ENCODE peak calls at places on chromosomes 7 and 10, in four cellular contexts. L, B, S and T are unnamed samples. For H3K9me3, the result is how much of the 10 kb centered on the place peaks cover.

GRCh38 chr7:43942997-43943701 is 16.9 kb downstream of the UBE2D4 start:
- DNase-seq in B (peak), L (no peak), S (no peak), T (no peak)

GRCh38 chr10:83075395-83076072 is 1063.8 kb upstream of the GHITM start:
- DNase-seq in B (no peak), S (no peak), L (no peak), T (no peak)

GRCh38 chr10:80622153-80622552 is 84.5 kb downstream of the SH2D4B start:
- DNase-seq in L (no peak), B (no peak), S (no peak), T (no peak)

GRCh38 chr10:50423448-50423847 is 172.1 kb upstream of the ASAH2 start:
- DNase-seq in L (no peak), B (no peak), S (no peak), T (no peak)

GRCh38 chr7:115782716-115783460 is 247.7 kb downstream of the TFEC start:
- DNase-seq in S (no peak), B (no peak), L (no peak), T (no peak)

GRCh38 chr7:151062399-151063211 is 3.2 kb downstream of the SLC4A2 start:
- DNase-seq in S (peak), B (peak), L (no peak), T (no peak)

GRCh38 chr10:63464402-63465292 is 1.1 kb downstream of the JMJD1C start:
- DNase-seq in L (no peak), S (no peak), B (no peak), T (no peak)

GRCh38 chr7:24378871-24379608 is 95.0 kb downstream of the NPY start:
- DNase-seq in L (no peak), S (peak), B (no peak), T (no peak)

GRCh38 chr7:123673137-123673732 is 17.6 kb downstream of the LMOD2 start:
- DNase-seq in S (no peak), L (no peak), B (no peak), T (no peak)

GRCh38 chr10:19549503-19549902 is 266.7 kb upstream of the PLXDC2 start:
- DNase-seq in B (no peak), L (no peak), S (no peak), T (no peak)

GRCh38 chr7:13179775-13180448 is 492.5 kb downstream of the ARL4A start:
- DNase-seq in L (no peak), S (no peak), B (no peak), T (no peak)

DNA sequence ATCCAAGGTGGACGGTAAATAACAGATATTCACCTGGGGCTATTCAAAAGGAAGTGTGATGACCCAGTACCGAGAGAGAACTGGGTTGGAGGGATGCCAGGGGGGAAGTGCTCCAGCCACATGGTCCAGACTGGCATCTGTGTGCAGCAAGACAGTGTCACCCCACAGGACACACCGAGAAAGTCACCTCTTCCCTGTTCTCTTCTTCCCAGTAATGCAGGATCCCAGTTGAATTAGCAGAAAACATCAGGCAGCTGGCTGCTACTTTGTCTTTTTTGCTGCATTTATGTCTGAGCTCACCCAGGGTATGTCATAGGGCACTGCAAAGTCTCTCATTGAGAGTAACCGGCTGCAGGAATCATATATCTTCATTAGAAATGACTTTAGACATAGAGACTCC is 609.2 kb upstream of the DPP6 start:
- DNase-seq in B (no peak), L (no peak), S (no peak), T (no peak)
- H3K9me3 ChIP-seq in B (under half), L (under half), S (under half), T (under half)

GRCh38 chr7:94687810-94688209 is 31.9 kb upstream of the SGCE start:
- DNase-seq in S (no peak), B (no peak), L (no peak), T (no peak)
- H3K9me3 ChIP-seq in S (under half), B (under half), L (under half), T (under half)

DNA sequence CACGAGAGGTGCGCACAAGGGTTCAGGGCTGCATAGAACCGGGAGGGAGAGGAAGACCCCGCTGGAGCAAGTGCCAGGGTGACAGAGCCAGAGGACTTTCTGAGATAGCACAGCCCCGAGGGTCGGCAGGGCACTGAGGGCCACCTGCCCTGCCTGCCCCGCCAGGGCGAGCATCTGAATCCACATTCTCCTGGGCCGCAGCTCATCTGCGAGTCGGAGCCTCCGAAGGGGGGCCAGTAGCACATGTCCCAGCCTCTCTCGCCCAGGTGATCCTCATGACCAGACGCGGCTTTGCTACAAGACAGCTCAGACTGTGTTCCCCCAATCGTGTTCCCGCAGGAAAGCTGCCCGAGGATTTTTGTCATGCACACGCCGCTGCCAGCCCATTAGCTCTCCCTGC is 71.2 kb downstream of the ADARB2 start:
- DNase-seq in B (no peak), L (no peak), S (no peak), T (no peak)
- H3K9me3 ChIP-seq in B (under half), L (under half), S (under half), T (under half)

DNA sequence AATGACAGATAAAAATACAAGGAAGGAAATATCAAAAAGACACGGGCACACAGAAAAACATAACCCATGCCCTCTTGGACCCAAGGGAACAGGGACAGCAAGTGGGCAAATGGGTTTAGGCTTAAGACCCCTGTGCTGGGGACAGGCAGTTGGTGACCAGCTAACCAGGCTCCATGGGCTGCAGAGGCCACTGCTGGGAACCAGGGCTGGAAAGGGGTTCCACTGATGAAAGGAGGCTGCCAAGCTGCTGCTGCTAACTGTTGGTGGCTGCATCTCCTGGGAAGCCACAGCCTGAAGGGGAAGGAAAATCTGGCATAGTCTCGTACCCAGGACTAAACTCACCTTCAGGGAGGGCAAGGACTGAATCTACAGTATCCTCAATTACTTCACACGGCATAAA is 579.2 kb upstream of the MGMT start:
- DNase-seq in L (no peak), S (no peak), B (no peak), T (no peak)
- H3K9me3 ChIP-seq in L (under half), S (under half), B (under half), T (under half)